ENCODE peak calls at places on chromosomes 13 and 19, in four cellular contexts. L is left ventricle myocardium inferior; N is effector memory CD4-positive, alpha-beta T cell; I is CD8-positive, alpha-beta T cell. G is an unnamed sample.

GRCh38 chr13:104296301-104296700 is 1230.1 kb upstream of the SLC10A2 start:
- DNase-seq in N (no peak), L (no peak), I (no peak), G (no peak)

GRCh38 chr13:30845297-30846214 is 60.5 kb upstream of the MEDAG start:
- DNase-seq in N (no peak), I (no peak), L (no peak), G (no peak)

GRCh38 chr19:9914315-9915207 is 21.8 kb downstream of the OLFM2 start:
- DNase-seq in I (peak; percentile 88), L (peak; percentile 68), N (peak; percentile 63), G (peak; percentile 90)

GRCh38 chr19:19651076-19651475 is 7.6 kb upstream of the GMIP start:
- DNase-seq in N (no peak), L (peak; percentile 59), I (no peak), G (no peak)

GRCh38 chr13:99043700-99044300 is 65.9 kb upstream of the DOCK9 start:
- DNase-seq in L (no peak), I (peak; percentile 31), N (no peak), G (peak; percentile 81)

GRCh38 chr13:75481176-75482069 is 546 bp downstream of the TBC1D4 start:
- DNase-seq in N (no peak), L (peak; percentile 22), I (peak; percentile 52), G (peak; percentile 60)

GRCh38 chr13:80783926-80784325 is 443.0 kb upstream of the SPRY2 start:
- DNase-seq in L (no peak), I (no peak), N (no peak), G (no peak)

GRCh38 chr19:28815257-28815656 is 397.7 kb downstream of the UQCRFS1 start:
- DNase-seq in L (no peak), N (no peak), I (no peak), G (no peak)

GRCh38 chr19:49793561-49793840 is 19.6 kb downstream of the FUZ start:
- DNase-seq in L (no peak), I (no peak), N (no peak), G (no peak)

GRCh38 chr13:114148521-114148855 is 16.1 kb upstream of the RASA3 start:
- DNase-seq in I (peak; percentile 88), N (peak; percentile 90), L (no peak), G (no peak)

GRCh38 chr13:45162821-45163220 is 38.0 kb downstream of the KCTD4 start:
- DNase-seq in I (no peak), N (no peak), L (no peak), G (no peak)

GRCh38 chr13:111936267-111936925 is 130.6 kb upstream of the SOX1 start:
- DNase-seq in I (peak; percentile 9), N (no peak), L (no peak), G (no peak)

GRCh38 chr19:10295305-10295846 is 5.6 kb downstream of the ICAM5 start:
- DNase-seq in N (peak; percentile 51), I (peak; percentile 76), L (no peak), G (no peak)

GRCh38 chr13:110118106-110118505 is 188.9 kb downstream of the COL4A1 start:
- DNase-seq in N (no peak), L (no peak), I (no peak), G (no peak)

GRCh38 chr19:35048911-35049411 is 7.4 kb downstream of the HPN start:
- DNase-seq in L (peak; percentile 75), N (no peak), I (no peak), G (no peak)

GRCh38 chr13:51913421-51914136 is 51.8 kb downstream of the CCDC70 start:
- DNase-seq in N (no peak), L (no peak), I (no peak), G (no peak)

GRCh38 chr19:41535029-41535622 is 40.8 kb upstream of the CEACAM21 start:
- DNase-seq in N (no peak), L (no peak), I (no peak), G (no peak)

GRCh38 chr13:27638521-27638920 is 16.8 kb downstream of the POLR1D start:
- DNase-seq in I (no peak), L (no peak), N (no peak), G (peak; percentile 71)

GRCh38 chr19:3362217-3362907 is 4.0 kb upstream of the NFIC start:
- DNase-seq in L (no peak), I (no peak), N (no peak), G (no peak)

GRCh38 chr19:8446055-8446709 is 1.4 kb downstream of the HNRNPM start:
- DNase-seq in L (no peak), I (no peak), N (no peak), G (no peak)

GRCh38 chr19:5572556-5573286 is 5.0 kb upstream of the TINCR start:
- DNase-seq in I (no peak), N (no peak), L (no peak), G (no peak)

GRCh38 chr19:57559008-57559403 is 657 bp downstream of the ZNF550 start:
- DNase-seq in L (peak; percentile 18), N (no peak), I (peak; percentile 49), G (peak; percentile 22)

GRCh38 chr13:42626461-42626860 is 52.5 kb downstream of the TNFSF11 start:
- DNase-seq in I (no peak), N (no peak), L (no peak), G (no peak)

GRCh38 chr13:22447132-22447886 is 733.5 kb upstream of the SGCG start:
- DNase-seq in L (no peak), I (no peak), N (no peak), G (no peak)

GRCh38 chr19:45037393-45038169 is 1.3 kb upstream of the CLASRP start:
- DNase-seq in I (no peak), N (no peak), L (no peak), G (no peak)

GRCh38 chr19:29878973-29879654 is 62.9 kb upstream of the URI1 start:
- DNase-seq in L (no peak), N (no peak), I (no peak), G (peak; percentile 49)

GRCh38 chr13:98265669-98266551 is 88.8 kb upstream of the RNF113B start:
- DNase-seq in N (no peak), I (no peak), L (no peak), G (no peak)

GRCh38 chr13:54611400-54611799 is 1582.8 kb downstream of the OLFM4 start:
- DNase-seq in I (no peak), N (no peak), L (no peak), G (no peak)

GRCh38 chr13:21673592-21674270 is 2.9 kb downstream of the FGF9 start:
- DNase-seq in N (no peak), I (peak; percentile 68), L (peak; percentile 46), G (peak; percentile 36)

GRCh38 chr19:56253737-56254136 is 18.8 kb upstream of the EDDM13 start:
- DNase-seq in I (no peak), N (no peak), L (no peak), G (peak; percentile 15)

GRCh38 chr13:30421093-30422055 is 919 bp upstream of the UBE2L5 start:
- DNase-seq in N (peak; percentile 9), L (peak; percentile 89), I (peak; percentile 60), G (peak; percentile 72)

GRCh38 chr19:11142528-11143171 is 12.9 kb downstream of the SPC24 start:
- DNase-seq in I (no peak), N (no peak), L (peak; percentile 92), G (peak; percentile 72)

GRCh38 chr13:100124265-100124664 is 35.4 kb downstream of the PCCA start:
- DNase-seq in L (no peak), N (no peak), I (no peak), G (no peak)

GRCh38 chr19:13644648-13645047 is 119.7 kb upstream of the MRI1 start:
- DNase-seq in L (no peak), N (no peak), I (no peak), G (peak; percentile 10)

GRCh38 chr13:109419896-109420295 is 366.5 kb downstream of the IRS2 start:
- DNase-seq in N (no peak), I (no peak), L (no peak), G (no peak)

GRCh38 chr13:63607153-63607552 is 2191.5 kb upstream of the PCDH20 start:
- DNase-seq in I (no peak), N (no peak), L (no peak), G (no peak)

GRCh38 chr19:30107351-30107750 is 165.3 kb downstream of the URI1 start:
- DNase-seq in I (no peak), L (no peak), N (no peak), G (no peak)

GRCh38 chr19:40799558-40800338 is 757 bp downstream of the EGLN2 start:
- DNase-seq in I (peak; percentile 63), N (no peak), L (peak; percentile 70), G (peak; percentile 58)

DNA sequence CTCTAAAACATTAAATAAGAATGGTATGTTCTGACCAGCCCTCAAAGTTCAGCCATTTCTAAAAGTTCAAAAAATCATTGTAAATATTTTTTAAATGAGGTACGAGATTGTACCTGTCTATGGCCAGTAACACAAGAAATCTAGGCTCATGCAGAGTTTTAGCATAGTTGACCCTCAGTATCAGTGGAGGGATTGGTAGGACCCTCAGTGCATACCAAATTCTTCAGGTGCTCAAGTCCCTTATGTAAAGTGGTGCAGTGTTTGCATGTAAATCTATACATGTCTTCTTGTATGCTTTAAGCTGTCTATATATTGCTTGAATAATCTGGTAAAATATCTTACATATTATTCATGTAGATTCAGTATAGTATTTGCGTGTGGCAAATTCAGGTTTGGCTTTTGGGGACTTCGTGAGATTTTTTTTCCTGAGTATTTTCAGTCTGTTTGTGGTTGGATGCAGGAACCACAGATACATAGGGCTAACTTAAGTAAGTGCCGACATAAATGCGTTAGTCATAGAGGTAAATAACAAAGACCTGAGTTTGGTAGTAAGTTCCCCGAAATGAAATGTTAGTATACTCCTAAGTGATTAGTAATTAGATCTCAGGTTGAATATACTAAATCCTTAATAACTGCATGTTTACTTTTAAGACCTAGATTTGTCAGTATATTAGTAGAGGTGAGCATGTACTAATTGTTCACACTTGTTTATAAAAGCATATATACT is 7.8 kb downstream of the MIR17HG start:
- DNase-seq in N (no peak), I (no peak), L (no peak), G (no peak)
- H3K36me3 ChIP-seq in N (peaks cover 32% of the 10 kb centered on the region), I (no peaks in the 10 kb centered on the region), L (peaks cover 51% of the 10 kb centered on the region), G (peaks cover 69% of the 10 kb centered on the region)

GRCh38 chr19:2289714-2290435 is 7.9 kb upstream of the PEAK3 start:
- DNase-seq in I (peak; percentile 88), L (peak; percentile 42), N (peak; percentile 36), G (no peak)

GRCh38 chr19:2288743-2289713 is 7.1 kb upstream of the PEAK3 start:
- DNase-seq in I (no peak), N (no peak), L (no peak), G (no peak)

GRCh38 chr19:2287585-2287984 is 5.6 kb upstream of the PEAK3 start:
- DNase-seq in I (no peak), L (no peak), N (no peak), G (no peak)

GRCh38 chr19:2286402-2287140 is 4.6 kb upstream of the PEAK3 start:
- DNase-seq in I (no peak), L (no peak), N (no peak), G (no peak)

GRCh38 chr19:2288010-2288742 is 6.2 kb upstream of the PEAK3 start:
- DNase-seq in I (no peak), N (no peak), L (no peak), G (no peak)
- H3K27me3 ChIP-seq in I (no peaks in the 10 kb centered on the region), N (no peaks in the 10 kb centered on the region), L (peaks cover 82% of the 10 kb centered on the region), G (peaks cover 23% of the 10 kb centered on the region)

GRCh38 chr13:41059896-41060722 is 1.2 kb upstream of the WBP4 start:
- DNase-seq in L (peak; percentile 91), I (peak; percentile 78), N (peak; percentile 58), G (peak; percentile 92)
- H3K4me1 ChIP-seq in L (peaks cover 94% of the 10 kb centered on the region), I (peaks cover 18% of the 10 kb centered on the region), N (no peaks in the 10 kb centered on the region), G (peaks cover 29% of the 10 kb centered on the region)

GRCh38 chr19:7083076-7083956 is 13.8 kb downstream of the ZNF557 start:
- DNase-seq in I (no peak), L (no peak), N (no peak), G (no peak)
- H3K36me3 ChIP-seq in I (peaks cover 63% of the 10 kb centered on the region), L (peaks cover 93% of the 10 kb centered on the region), N (peaks cover 71% of the 10 kb centered on the region), G (peaks cover 66% of the 10 kb centered on the region)

GRCh38 chr19:1668048-1668338 is 15.6 kb upstream of the TCF3 start:
- DNase-seq in N (no peak), L (no peak), I (no peak), G (no peak)
- H3K27me3 ChIP-seq in N (peaks cover 33% of the 10 kb centered on the region), L (peaks cover 91% of the 10 kb centered on the region), I (peaks cover 14% of the 10 kb centered on the region), G (peaks cover 23% of the 10 kb centered on the region)